ENCODE peak calls at places on chromosomes 1 and 21, in seven cellular contexts. V is adipocyte, P is upper lobe of left lung, F is NCI-H1417, B is trophoblast cell, G is GM13976, H is KBM-7. J is an unnamed sample.
A peak's percentile ranks its signal among the peaks of the same experiment; 100 is the strongest.

GRCh38 chr1:239930646-239931262 is 160.9 kb upstream of the FMN2 start:
- DNase-seq in V (no peak), P (no peak), F (no peak), B (no peak), G (no peak), H (no peak), J (no peak)

GRCh38 chr1:97925161-97925560 is 4.3 kb upstream of the DPYD start:
- DNase-seq in V (no peak), P (no peak), F (no peak), B (no peak), G (no peak), H (no peak), J (no peak)

GRCh38 chr1:164949758-164950452 is 390.9 kb downstream of the PBX1 start:
- DNase-seq in V (no peak), P (no peak), F (no peak), B (no peak), G (no peak), H (no peak), J (no peak)

GRCh38 chr1:231839999-231840398 is 213.4 kb downstream of the DISC1 start:
- DNase-seq in V (no peak), P (no peak), F (no peak), B (no peak), G (no peak), H (no peak), J (no peak)

GRCh38 chr21:37073417-37074194 is 552 bp downstream of the TTC3 start:
- DNase-seq in V (peak; percentile 74), P (peak; percentile 60), F (peak; percentile 65), B (peak; percentile 48), G (peak; percentile 52), H (no peak), J (no peak)

GRCh38 chr1:61253059-61253735 is 170.8 kb downstream of the NFIA start:
- DNase-seq in V (no peak), P (peak; percentile 90), F (peak; percentile 47), B (peak; percentile 7), G (no peak), H (peak; percentile 53), J (no peak)

GRCh38 chr1:225998560-225999226 is 450 bp downstream of the SDE2 start:
- DNase-seq in V (peak; percentile 61), P (no peak), F (no peak), B (peak; percentile 30), G (no peak), H (no peak), J (no peak)

GRCh38 chr1:27299385-27300252 is 22.3 kb upstream of the TMEM222 start:
- DNase-seq in V (peak; percentile 97), P (no peak), F (peak; percentile 11), B (peak; percentile 53), G (no peak), H (no peak), J (no peak)

GRCh38 chr1:94323311-94324167 is 86.2 kb upstream of the ARHGAP29 start:
- DNase-seq in V (no peak), P (no peak), F (no peak), B (no peak), G (no peak), H (no peak), J (no peak)

GRCh38 chr1:186102559-186103148 is 272.4 kb downstream of the TPR start:
- DNase-seq in V (peak; percentile 85), P (no peak), F (no peak), B (peak; percentile 35), G (no peak), H (peak; percentile 41), J (no peak)

GRCh38 chr1:89965203-89965900 is 29.6 kb upstream of the ZNF326 start:
- DNase-seq in V (no peak), P (no peak), F (no peak), B (no peak), G (no peak), H (no peak), J (no peak)

GRCh38 chr1:20446796-20447195 is 39.2 kb downstream of the CAMK2N1 start:
- DNase-seq in V (no peak), P (no peak), F (no peak), B (no peak), G (no peak), H (no peak), J (no peak)

GRCh38 chr1:27971674-27972073 is 11.9 kb downstream of the XKR8 start:
- DNase-seq in V (peak; percentile 37), P (no peak), F (peak; percentile 32), B (no peak), G (no peak), H (no peak), J (no peak)

GRCh38 chr1:163320891-163321290 is 863 bp upstream of the NUF2 start:
- DNase-seq in V (no peak), P (no peak), F (no peak), B (no peak), G (no peak), H (no peak), J (no peak)

GRCh38 chr21:42009018-42009830 is 936 bp downstream of the ZBTB21 start:
- DNase-seq in V (peak; percentile 75), P (peak; percentile 54), F (peak; percentile 39), B (peak; percentile 62), G (peak; percentile 50), H (peak; percentile 63), J (no peak)

GRCh38 chr1:226915672-226915995 is 24.5 kb upstream of the COQ8A start:
- DNase-seq in V (no peak), P (no peak), F (no peak), B (no peak), G (no peak), H (no peak), J (no peak)

GRCh38 chr1:198681831-198682756 is 43.3 kb downstream of the PTPRC start:
- DNase-seq in V (peak; percentile 85), P (peak; percentile 88), F (peak; percentile 77), B (peak; percentile 55), G (peak; percentile 69), H (peak; percentile 98), J (no peak)

GRCh38 chr1:155051777-155052398 is 772 bp downstream of the ADAM15 start:
- DNase-seq in V (peak; percentile 62), P (peak; percentile 85), F (peak; percentile 57), B (peak; percentile 29), G (peak; percentile 57), H (peak; percentile 49), J (no peak)

GRCh38 chr1:205506409-205507196 is 2.1 kb downstream of the CDK18 start:
- DNase-seq in V (no peak), P (no peak), F (no peak), B (no peak), G (no peak), H (no peak), J (no peak)

GRCh38 chr1:218347713-218348627 is 2.8 kb downstream of the TGFB2 start:
- DNase-seq in V (peak; percentile 71), P (no peak), F (no peak), B (peak; percentile 59), G (no peak), H (peak; percentile 9), J (no peak)

GRCh38 chr1:160708118-160708517 is 3.5 kb downstream of the CD48 start:
- DNase-seq in V (no peak), P (no peak), F (no peak), B (peak; percentile 21), G (no peak), H (peak; percentile 66), J (no peak)

GRCh38 chr1:179141592-179142244 is 59.8 kb downstream of the TOR3A start:
- DNase-seq in V (peak; percentile 86), P (no peak), F (no peak), B (peak; percentile 28), G (peak; percentile 35), H (peak; percentile 33), J (no peak)